ENCODE peak calls at places on chromosomes 3 and 15, in eight cellular contexts. B is neural crest cell, O is RWPE1, I is foreskin fibroblast, K is AG09319, F is progenitor cell of endocrine pancreas, C is body of pancreas, V is uterus. L is an unnamed sample.

GRCh38 chr3:119019767-119020518 is 14.7 kb downstream of the IGSF11 start:
- DNase-seq in B (no peak), O (no peak), I (no peak), K (no peak), F (no peak), C (no peak), V (no peak), L (peak)

GRCh38 chr15:48553559-48553958 is 92.0 kb downstream of the FBN1 start:
- DNase-seq in B (no peak), O (no peak), I (no peak), K (no peak), F (no peak), C (no peak), V (no peak), L (no peak)

GRCh38 chr3:126932188-126932931 is 50.6 kb upstream of the PLXNA1 start:
- DNase-seq in B (no peak), O (peak), I (no peak), K (no peak), F (no peak), C (no peak), V (no peak), L (no peak)

GRCh38 chr3:108552267-108553159 is 36.7 kb downstream of the CIP2A start:
- DNase-seq in B (no peak), O (peak), I (peak), K (peak), F (no peak), C (no peak), V (no peak), L (no peak)

GRCh38 chr15:98953000-98953776 is 54.4 kb downstream of the PGPEP1L start:
- DNase-seq in B (no peak), O (no peak), I (no peak), K (no peak), F (no peak), C (no peak), V (no peak), L (peak)

GRCh38 chr15:57820119-57820518 is 113.6 kb downstream of the POLR2M start:
- DNase-seq in B (no peak), O (no peak), I (peak), K (no peak), F (no peak), C (no peak), V (no peak), L (no peak)

GRCh38 chr15:89656116-89656815 is 999 bp upstream of the KIF7 start:
- DNase-seq in B (no peak), O (no peak), I (peak), K (no peak), F (no peak), C (no peak), V (no peak), L (peak)

GRCh38 chr3:65538101-65538500 is 500.6 kb downstream of the MAGI1 start:
- DNase-seq in B (no peak), O (no peak), I (no peak), K (no peak), F (no peak), C (no peak), V (no peak), L (no peak)

GRCh38 chr3:124837730-124838186 is 49.4 kb downstream of the ITGB5 start:
- DNase-seq in B (peak), O (peak), I (peak), K (peak), F (no peak), C (peak), V (peak), L (no peak)

GRCh38 chr3:30657914-30658313 is 51.5 kb downstream of the TGFBR2 start:
- DNase-seq in B (no peak), O (no peak), I (peak), K (no peak), F (no peak), C (no peak), V (no peak), L (peak)

GRCh38 chr3:15241341-15241740 is 35.3 kb downstream of the CAPN7 start:
- DNase-seq in B (no peak), O (peak), I (no peak), K (no peak), F (no peak), C (no peak), V (peak), L (peak)

GRCh38 chr3:186414735-186415419 is 52.8 kb upstream of the DGKG start:
- DNase-seq in B (no peak), O (no peak), I (peak), K (peak), F (no peak), C (peak), V (peak), L (no peak)

GRCh38 chr3:186427627-186428026 is 65.6 kb upstream of the DGKG start:
- DNase-seq in B (no peak), O (no peak), I (no peak), K (no peak), F (no peak), C (peak), V (no peak), L (no peak)

GRCh38 chr3:112043621-112044201 is 9.2 kb downstream of the TMPRSS7 start:
- DNase-seq in B (peak), O (peak), I (peak), K (peak), F (no peak), C (peak), V (peak), L (peak)

GRCh38 chr3:133209871-133210550 is 171.8 kb downstream of the TMEM108 start:
- DNase-seq in B (no peak), O (no peak), I (peak), K (no peak), F (no peak), C (no peak), V (no peak), L (no peak)

GRCh38 chr3:156899951-156900350 is 73.8 kb downstream of the LEKR1 start:
- DNase-seq in B (no peak), O (no peak), I (no peak), K (no peak), F (no peak), C (no peak), V (no peak), L (no peak)

GRCh38 chr3:29314727-29315088 is 33.8 kb downstream of the RBMS3 start:
- DNase-seq in B (no peak), O (no peak), I (no peak), K (no peak), F (no peak), C (no peak), V (no peak), L (no peak)

GRCh38 chr3:157148123-157148889 is 11.6 kb downstream of the CCNL1 start:
- DNase-seq in B (no peak), O (no peak), I (no peak), K (no peak), F (no peak), C (no peak), V (no peak), L (no peak)

GRCh38 chr3:49775538-49775937 is 10.8 kb downstream of the IP6K1 start:
- DNase-seq in B (no peak), O (no peak), I (no peak), K (no peak), F (no peak), C (no peak), V (no peak), L (no peak)

GRCh38 chr15:38690737-38691332 is 126.2 kb upstream of the RASGRP1 start:
- DNase-seq in B (peak), O (peak), I (peak), K (peak), F (peak), C (peak), V (peak), L (peak)

GRCh38 chr3:106268696-106269095 is 399.9 kb upstream of the CBLB start:
- DNase-seq in B (no peak), O (no peak), I (no peak), K (no peak), F (no peak), C (no peak), V (no peak), L (no peak)

GRCh38 chr3:73781536-73781935 is 156.8 kb upstream of the PDZRN3 start:
- DNase-seq in B (no peak), O (no peak), I (no peak), K (no peak), F (no peak), C (no peak), V (no peak), L (no peak)

GRCh38 chr3:85800676-85801075 is 841.9 kb downstream of the CADM2 start:
- DNase-seq in B (no peak), O (no peak), I (no peak), K (no peak), F (no peak), C (no peak), V (no peak), L (no peak)

GRCh38 chr15:58065445-58066041 is at the start of gene ALDH1A2:
- DNase-seq in B (peak), O (peak), I (no peak), K (no peak), F (peak), C (peak), V (peak), L (peak)

GRCh38 chr3:153038779-153039178 is 123.2 kb upstream of the RAP2B start:
- DNase-seq in B (no peak), O (no peak), I (no peak), K (no peak), F (no peak), C (no peak), V (no peak), L (no peak)

GRCh38 chr15:62125763-62126162 is 39.3 kb downstream of the C2CD4B start:
- DNase-seq in B (no peak), O (no peak), I (no peak), K (no peak), F (no peak), C (peak), V (no peak), L (no peak)

GRCh38 chr3:105715372-105715771 is 153.4 kb downstream of the CBLB start:
- DNase-seq in B (no peak), O (peak), I (peak), K (peak), F (no peak), C (no peak), V (no peak), L (no peak)

GRCh38 chr15:39579487-39580116 is 1.3 kb upstream of the THBS1 start:
- DNase-seq in B (peak), O (peak), I (peak), K (peak), F (peak), C (peak), V (peak), L (peak)

GRCh38 chr3:101066776-101067175 is 73.6 kb upstream of the ABI3BP start:
- DNase-seq in B (no peak), O (no peak), I (no peak), K (no peak), F (no peak), C (no peak), V (no peak), L (no peak)

GRCh38 chr3:23809294-23809693 is 3.5 kb downstream of the UBE2E1 start:
- DNase-seq in B (no peak), O (no peak), I (no peak), K (no peak), F (no peak), C (no peak), V (no peak), L (peak)

DNA sequence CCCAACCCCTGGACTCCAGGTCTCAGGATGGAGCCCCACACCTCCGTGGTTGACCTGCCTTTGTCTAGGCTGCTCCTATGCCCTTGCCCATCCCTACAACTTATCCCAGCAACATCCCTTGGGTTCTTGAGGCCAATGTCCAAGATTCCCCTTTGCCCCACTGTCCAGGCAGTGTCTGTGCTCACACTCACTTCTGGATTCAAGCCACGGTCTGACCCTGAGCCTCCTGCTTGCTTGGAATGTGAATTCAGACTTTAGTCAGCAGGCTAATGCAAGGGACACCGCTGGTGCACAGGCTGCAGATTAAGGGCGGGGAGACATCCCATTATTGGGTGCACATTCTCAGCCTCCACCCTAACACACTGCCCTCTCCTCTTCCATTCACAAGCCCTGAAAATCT is 154.1 kb downstream of the WNT5A start:
- DNase-seq in B (no peak), O (no peak), I (no peak), K (no peak), F (no peak), C (no peak), V (no peak), L (no peak)
- TF ChIP-seq CTCF in B (no peak), O (no peak), I (no peak), K (no peak), F (no peak), C (no peak), V (no peak), L (no peak)

GRCh38 chr15:45710657-45711056 is 75.8 kb downstream of the SQOR start:
- DNase-seq in B (no peak), O (no peak), I (no peak), K (no peak), F (no peak), C (no peak), V (no peak), L (no peak)

GRCh38 chr15:45720183-45720582 is 85.4 kb downstream of the SQOR start:
- DNase-seq in B (no peak), O (no peak), I (no peak), K (no peak), F (no peak), C (no peak), V (no peak), L (no peak)

GRCh38 chr15:45714501-45715488 is 80.0 kb downstream of the SQOR start:
- DNase-seq in B (peak), O (peak), I (peak), K (peak), F (peak), C (peak), V (peak), L (peak)

GRCh38 chr15:45719490-45719889 is 84.7 kb downstream of the SQOR start:
- DNase-seq in B (no peak), O (no peak), I (no peak), K (no peak), F (no peak), C (no peak), V (no peak), L (no peak)

DNA sequence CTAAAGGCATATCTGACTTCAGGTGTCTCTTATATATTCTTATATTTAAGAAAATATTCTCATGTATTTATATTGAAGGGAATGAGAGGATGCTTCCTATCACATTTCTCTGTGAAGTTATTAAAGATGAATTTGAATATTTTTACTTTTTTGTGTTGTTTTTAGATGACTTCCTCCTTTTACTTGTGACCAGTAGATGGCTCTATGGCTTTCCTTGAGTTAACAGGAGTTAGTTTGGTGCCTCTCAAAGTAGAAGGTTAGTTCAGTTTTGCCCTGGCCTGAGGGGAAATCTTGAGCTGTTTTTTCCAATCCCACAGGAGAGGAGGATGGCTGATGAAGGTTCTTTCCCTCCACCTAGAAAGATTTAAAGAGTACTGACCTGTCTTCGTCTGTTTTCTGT is 80.7 kb downstream of the SQOR start:
- DNase-seq in B (no peak), O (no peak), I (no peak), K (no peak), F (no peak), C (no peak), V (no peak), L (no peak)
- TF ChIP-seq CTCF in B (no peak), O (peak), I (peak), K (peak), F (peak), C (no peak), V (no peak), L (no peak)

DNA sequence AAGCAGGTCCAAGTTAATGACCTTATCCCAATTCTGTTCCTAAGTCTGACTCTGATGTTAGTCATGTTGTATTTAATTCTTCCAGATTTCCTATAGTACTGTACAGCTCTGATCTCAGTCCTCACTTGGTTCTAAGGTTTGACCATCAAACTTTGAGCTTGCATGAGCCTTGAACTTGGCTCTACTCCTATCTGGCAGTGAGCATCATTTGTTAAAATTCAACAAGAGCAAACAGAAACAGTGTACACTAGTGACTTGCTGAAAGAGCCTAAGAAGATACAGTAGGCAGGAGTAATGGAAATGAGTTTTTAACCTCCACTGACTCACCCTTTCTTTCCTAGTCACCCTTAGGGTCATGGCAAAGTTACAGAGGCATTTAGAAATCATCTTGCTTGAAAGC is 451.1 kb upstream of the TPRG1 start:
- DNase-seq in B (no peak), O (peak), I (peak), K (no peak), F (no peak), C (no peak), V (no peak), L (no peak)
- TF ChIP-seq CTCF in B (no peak), O (no peak), I (no peak), K (no peak), F (no peak), C (no peak), V (no peak), L (no peak)

DNA sequence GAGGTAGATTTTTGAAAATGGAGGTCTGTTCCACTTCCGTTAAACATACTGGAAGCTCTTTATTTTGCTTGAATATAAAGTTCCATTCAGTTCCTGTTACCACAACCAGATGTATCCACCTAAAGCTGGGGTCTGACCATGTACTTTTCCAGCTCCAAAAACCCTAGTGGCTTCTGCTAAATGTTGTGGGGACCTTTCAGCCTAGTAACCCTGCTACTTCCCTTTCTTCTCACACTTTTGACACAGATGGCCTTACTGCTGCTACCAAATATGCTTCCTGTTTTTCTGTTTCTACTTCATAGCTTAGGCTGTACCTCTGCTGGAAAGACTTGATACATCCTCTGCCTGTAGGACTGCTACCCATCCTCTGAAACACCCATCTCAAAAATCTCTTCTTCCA is 87.8 kb downstream of the COL6A6 start:
- DNase-seq in B (no peak), O (no peak), I (no peak), K (no peak), F (no peak), C (no peak), V (no peak), L (no peak)
- TF ChIP-seq CTCF in B (no peak), O (no peak), I (no peak), K (no peak), F (no peak), C (no peak), V (no peak), L (no peak)

L was measured in activated CD8-positive, alpha-beta T cell treated with anti-CD3 and anti-CD28 coated beads for 36 hours.